ENCODE peak calls at places on chromosomes 13 and 19, in nine cellular contexts. One of them, this sample, is unnamed. For H3K4me1, the result is how much of the 10 kb centered on the place peaks cover.

GRCh38 chr19:15328312-15328711 is 4.0 kb downstream of the BRD4 start:
- DNase-seq in heart left ventricle: no peak
- DNase-seq in transverse colon: no peak
- DNase-seq in mesenchymal stem cell: peak
- DNase-seq in pancreas: no peak
- DNase-seq in A549: no peak
- DNase-seq in kidney: peak
- DNase-seq in neuronal stem cell: no peak
- DNase-seq in endodermal cell: no peak
- DNase-seq in this sample: no peak

GRCh38 chr13:59991395-59991794 is 172.3 kb downstream of the DIAPH3 start:
- DNase-seq in endodermal cell: no peak
- DNase-seq in neuronal stem cell: no peak
- DNase-seq in heart left ventricle: no peak
- DNase-seq in transverse colon: no peak
- DNase-seq in A549: no peak
- DNase-seq in pancreas: no peak
- DNase-seq in mesenchymal stem cell: no peak
- DNase-seq in kidney: no peak
- DNase-seq in this sample: no peak

GRCh38 chr13:51444922-51445321 is 7.9 kb downstream of the INTS6 start:
- DNase-seq in transverse colon: no peak
- DNase-seq in A549: peak
- DNase-seq in endodermal cell: no peak
- DNase-seq in heart left ventricle: no peak
- DNase-seq in mesenchymal stem cell: peak
- DNase-seq in pancreas: no peak
- DNase-seq in neuronal stem cell: no peak
- DNase-seq in kidney: no peak
- DNase-seq in this sample: no peak

GRCh38 chr19:43641333-43641732 is 1.7 kb upstream of the CADM4 start:
- DNase-seq in heart left ventricle: no peak
- DNase-seq in mesenchymal stem cell: no peak
- DNase-seq in neuronal stem cell: no peak
- DNase-seq in A549: no peak
- DNase-seq in kidney: no peak
- DNase-seq in transverse colon: no peak
- DNase-seq in pancreas: no peak
- DNase-seq in endodermal cell: no peak
- DNase-seq in this sample: no peak

GRCh38 chr19:36719687-36720556 is 32.5 kb downstream of the ZNF567 start:
- DNase-seq in pancreas: no peak
- DNase-seq in mesenchymal stem cell: peak
- DNase-seq in endodermal cell: no peak
- DNase-seq in heart left ventricle: no peak
- DNase-seq in transverse colon: no peak
- DNase-seq in A549: no peak
- DNase-seq in kidney: no peak
- DNase-seq in neuronal stem cell: no peak
- DNase-seq in this sample: no peak

GRCh38 chr13:41675306-41675705 is 218.0 kb downstream of the RGCC start:
- DNase-seq in neuronal stem cell: no peak
- DNase-seq in kidney: no peak
- DNase-seq in heart left ventricle: no peak
- DNase-seq in A549: no peak
- DNase-seq in pancreas: no peak
- DNase-seq in transverse colon: no peak
- DNase-seq in endodermal cell: no peak
- DNase-seq in mesenchymal stem cell: no peak
- DNase-seq in this sample: no peak

GRCh38 chr13:43573787-43574562 is 212.8 kb downstream of the ENOX1 start:
- DNase-seq in heart left ventricle: no peak
- DNase-seq in endodermal cell: no peak
- DNase-seq in pancreas: no peak
- DNase-seq in mesenchymal stem cell: peak
- DNase-seq in A549: no peak
- DNase-seq in neuronal stem cell: no peak
- DNase-seq in kidney: no peak
- DNase-seq in transverse colon: no peak
- DNase-seq in this sample: no peak

GRCh38 chr13:106566682-106567420 is 1.1 kb downstream of the ARGLU1 start:
- DNase-seq in kidney: peak
- DNase-seq in A549: peak
- DNase-seq in endodermal cell: peak
- DNase-seq in transverse colon: peak
- DNase-seq in mesenchymal stem cell: peak
- DNase-seq in heart left ventricle: peak
- DNase-seq in neuronal stem cell: no peak
- DNase-seq in pancreas: peak
- DNase-seq in this sample: no peak

GRCh38 chr19:3687774-3688706 is 12.2 kb downstream of the PIP5K1C start:
- DNase-seq in endodermal cell: peak
- DNase-seq in kidney: peak
- DNase-seq in transverse colon: peak
- DNase-seq in neuronal stem cell: no peak
- DNase-seq in mesenchymal stem cell: no peak
- DNase-seq in heart left ventricle: no peak
- DNase-seq in A549: no peak
- DNase-seq in pancreas: peak
- DNase-seq in this sample: no peak

GRCh38 chr19:7781157-7781556 is 18.1 kb downstream of the CLEC4M start:
- DNase-seq in neuronal stem cell: no peak
- DNase-seq in mesenchymal stem cell: no peak
- DNase-seq in A549: no peak
- DNase-seq in transverse colon: no peak
- DNase-seq in kidney: no peak
- DNase-seq in heart left ventricle: no peak
- DNase-seq in endodermal cell: no peak
- DNase-seq in pancreas: no peak
- DNase-seq in this sample: no peak

GRCh38 chr19:54586397-54586796 is 7.0 kb upstream of the LILRA1 start:
- DNase-seq in kidney: no peak
- DNase-seq in transverse colon: no peak
- DNase-seq in pancreas: no peak
- DNase-seq in A549: no peak
- DNase-seq in mesenchymal stem cell: no peak
- DNase-seq in heart left ventricle: no peak
- DNase-seq in neuronal stem cell: no peak
- DNase-seq in endodermal cell: no peak
- DNase-seq in this sample: no peak

GRCh38 chr19:57620673-57621348 is 6.8 kb downstream of the ZNF134 start:
- DNase-seq in neuronal stem cell: no peak
- DNase-seq in mesenchymal stem cell: no peak
- DNase-seq in kidney: no peak
- DNase-seq in endodermal cell: no peak
- DNase-seq in A549: no peak
- DNase-seq in pancreas: no peak
- DNase-seq in heart left ventricle: no peak
- DNase-seq in transverse colon: no peak
- DNase-seq in this sample: no peak

GRCh38 chr19:38265213-38265861 is 964 bp downstream of the SPINT2 start:
- DNase-seq in neuronal stem cell: no peak
- DNase-seq in kidney: peak
- DNase-seq in transverse colon: peak
- DNase-seq in pancreas: peak
- DNase-seq in heart left ventricle: no peak
- DNase-seq in endodermal cell: peak
- DNase-seq in A549: peak
- DNase-seq in mesenchymal stem cell: no peak
- DNase-seq in this sample: no peak

GRCh38 chr13:112000888-112001287 is 66.1 kb upstream of the SOX1 start:
- DNase-seq in A549: no peak
- DNase-seq in pancreas: no peak
- DNase-seq in neuronal stem cell: no peak
- DNase-seq in mesenchymal stem cell: no peak
- DNase-seq in kidney: no peak
- DNase-seq in transverse colon: no peak
- DNase-seq in endodermal cell: no peak
- DNase-seq in heart left ventricle: no peak
- DNase-seq in this sample: no peak

GRCh38 chr19:18391509-18392075 is 5.6 kb downstream of the GDF15 start:
- DNase-seq in endodermal cell: no peak
- DNase-seq in pancreas: no peak
- DNase-seq in heart left ventricle: no peak
- DNase-seq in kidney: no peak
- DNase-seq in A549: no peak
- DNase-seq in transverse colon: no peak
- DNase-seq in mesenchymal stem cell: no peak
- DNase-seq in neuronal stem cell: no peak
- DNase-seq in this sample: no peak

GRCh38 chr13:99072356-99072755 is 94.5 kb upstream of the DOCK9 start:
- DNase-seq in transverse colon: no peak
- DNase-seq in heart left ventricle: no peak
- DNase-seq in pancreas: no peak
- DNase-seq in A549: no peak
- DNase-seq in mesenchymal stem cell: no peak
- DNase-seq in kidney: no peak
- DNase-seq in endodermal cell: no peak
- DNase-seq in neuronal stem cell: no peak
- DNase-seq in this sample: no peak

GRCh38 chr19:15296353-15296752 is 36.0 kb downstream of the BRD4 start:
- DNase-seq in A549: no peak
- DNase-seq in kidney: no peak
- DNase-seq in endodermal cell: no peak
- DNase-seq in pancreas: no peak
- DNase-seq in neuronal stem cell: no peak
- DNase-seq in heart left ventricle: peak
- DNase-seq in transverse colon: no peak
- DNase-seq in mesenchymal stem cell: no peak
- DNase-seq in this sample: no peak

GRCh38 chr13:77832339-77833100 is 86.1 kb downstream of the EDNRB start:
- DNase-seq in pancreas: no peak
- DNase-seq in mesenchymal stem cell: peak
- DNase-seq in endodermal cell: no peak
- DNase-seq in A549: no peak
- DNase-seq in neuronal stem cell: no peak
- DNase-seq in transverse colon: no peak
- DNase-seq in heart left ventricle: no peak
- DNase-seq in kidney: no peak
- DNase-seq in this sample: no peak

GRCh38 chr19:1020868-1021425 is at the start of gene TMEM259:
- DNase-seq in heart left ventricle: peak
- DNase-seq in endodermal cell: peak
- DNase-seq in mesenchymal stem cell: peak
- DNase-seq in transverse colon: peak
- DNase-seq in pancreas: peak
- DNase-seq in A549: peak
- DNase-seq in kidney: peak
- DNase-seq in neuronal stem cell: peak
- DNase-seq in this sample: peak
- H3K4me1 ChIP-seq in heart left ventricle: half or more
- H3K4me1 ChIP-seq in endodermal cell: under half
- H3K4me1 ChIP-seq in mesenchymal stem cell: under half
- H3K4me1 ChIP-seq in transverse colon: half or more
- H3K4me1 ChIP-seq in pancreas: under half
- H3K4me1 ChIP-seq in A549: under half
- H3K4me1 ChIP-seq in kidney: under half
- H3K4me1 ChIP-seq in neuronal stem cell: under half
- H3K4me1 ChIP-seq in this sample: under half

DNA sequence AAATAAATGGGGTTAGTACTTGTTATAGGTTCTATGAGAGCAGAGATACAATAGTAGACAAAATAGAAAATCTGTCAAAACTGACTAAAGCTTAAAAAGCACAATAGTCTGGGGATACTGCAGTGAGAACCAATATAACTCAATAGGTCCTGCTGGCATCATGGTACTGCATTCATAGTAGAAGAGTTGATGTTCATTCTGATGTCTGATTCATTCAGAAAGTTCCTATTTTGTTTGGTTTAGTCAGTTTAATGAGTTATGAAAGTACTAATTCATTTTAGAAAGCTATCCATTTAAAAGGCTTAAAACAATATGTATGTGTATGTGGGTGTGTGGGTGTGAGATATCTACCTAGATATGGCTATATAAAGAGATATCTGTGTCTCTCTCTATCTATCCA is 152.8 kb downstream of the LHFPL6 start:
- DNase-seq in transverse colon: no peak
- DNase-seq in heart left ventricle: no peak
- DNase-seq in pancreas: no peak
- DNase-seq in mesenchymal stem cell: no peak
- DNase-seq in A549: no peak
- DNase-seq in endodermal cell: no peak
- DNase-seq in neuronal stem cell: no peak
- DNase-seq in kidney: no peak
- DNase-seq in this sample: no peak
- H3K4me1 ChIP-seq in transverse colon: under half
- H3K4me1 ChIP-seq in heart left ventricle: half or more
- H3K4me1 ChIP-seq in pancreas: under half
- H3K4me1 ChIP-seq in mesenchymal stem cell: under half
- H3K4me1 ChIP-seq in A549: under half
- H3K4me1 ChIP-seq in endodermal cell: under half
- H3K4me1 ChIP-seq in neuronal stem cell: under half
- H3K4me1 ChIP-seq in kidney: under half
- H3K4me1 ChIP-seq in this sample: under half

GRCh38 chr13:110268061-110268460 is 38.9 kb downstream of the COL4A1 start:
- DNase-seq in mesenchymal stem cell: no peak
- DNase-seq in A549: no peak
- DNase-seq in pancreas: no peak
- DNase-seq in transverse colon: no peak
- DNase-seq in endodermal cell: peak
- DNase-seq in kidney: no peak
- DNase-seq in neuronal stem cell: no peak
- DNase-seq in heart left ventricle: no peak
- DNase-seq in this sample: peak
- H3K4me1 ChIP-seq in mesenchymal stem cell: under half
- H3K4me1 ChIP-seq in A549: under half
- H3K4me1 ChIP-seq in pancreas: under half
- H3K4me1 ChIP-seq in transverse colon: under half
- H3K4me1 ChIP-seq in endodermal cell: under half
- H3K4me1 ChIP-seq in kidney: under half
- H3K4me1 ChIP-seq in neuronal stem cell: under half
- H3K4me1 ChIP-seq in heart left ventricle: half or more
- H3K4me1 ChIP-seq in this sample: under half

DNA sequence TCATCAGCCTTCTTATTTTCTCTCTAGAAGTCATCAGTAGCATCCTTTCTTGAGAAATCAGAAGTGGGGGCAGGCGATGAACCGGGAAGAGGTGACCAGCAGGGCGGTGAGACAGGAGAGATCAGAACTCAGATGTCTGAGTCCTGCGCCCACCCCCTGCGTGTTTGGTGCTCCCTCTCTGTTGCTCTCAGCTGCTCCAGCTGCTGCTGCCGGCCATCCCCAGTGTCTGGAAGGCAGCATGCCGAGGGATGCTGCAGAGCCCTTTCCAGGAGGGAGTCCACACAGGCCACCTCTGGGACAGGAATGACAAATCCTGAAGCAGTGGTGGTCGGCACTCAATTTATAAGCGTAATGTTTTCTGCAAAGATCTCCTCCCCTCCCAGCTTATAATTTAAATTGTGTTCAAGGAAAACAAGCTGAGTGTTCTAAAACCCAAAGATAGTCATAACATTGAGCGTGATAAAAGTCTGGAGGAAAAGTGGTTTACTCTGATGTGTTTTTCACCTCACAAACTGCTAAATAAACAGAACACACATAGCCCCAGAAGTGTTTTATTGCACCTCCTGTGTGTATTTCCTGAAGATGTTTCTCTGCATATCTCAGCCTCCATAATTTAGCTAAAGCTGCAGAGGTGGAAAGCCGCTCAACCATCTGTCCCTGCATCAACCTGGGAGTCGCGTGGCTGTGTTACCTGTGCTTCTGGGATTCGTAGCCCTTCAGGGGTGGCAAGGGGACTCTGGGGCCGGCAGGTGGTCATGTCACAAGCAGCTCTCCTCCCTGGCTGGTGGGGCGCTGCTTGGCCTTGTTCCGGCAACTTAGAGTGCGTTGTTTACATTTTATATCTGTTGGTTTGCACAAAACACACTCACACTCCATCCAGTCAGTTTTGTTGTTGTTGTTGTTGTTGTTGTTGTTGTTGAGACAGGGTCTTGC is 191.2 kb downstream of the USP12 start:
- DNase-seq in A549: no peak
- DNase-seq in heart left ventricle: no peak
- DNase-seq in endodermal cell: no peak
- DNase-seq in mesenchymal stem cell: no peak
- DNase-seq in pancreas: no peak
- DNase-seq in kidney: no peak
- DNase-seq in neuronal stem cell: no peak
- DNase-seq in transverse colon: no peak
- DNase-seq in this sample: no peak
- H3K4me1 ChIP-seq in A549: under half
- H3K4me1 ChIP-seq in heart left ventricle: under half
- H3K4me1 ChIP-seq in endodermal cell: under half
- H3K4me1 ChIP-seq in mesenchymal stem cell: under half
- H3K4me1 ChIP-seq in pancreas: under half
- H3K4me1 ChIP-seq in kidney: under half
- H3K4me1 ChIP-seq in neuronal stem cell: under half
- H3K4me1 ChIP-seq in transverse colon: half or more
- H3K4me1 ChIP-seq in this sample: under half

This sample was measured in right atrium auricular region.